ENCODE peak calls at places on chromosomes 16 and 17, in four cellular contexts. M is WTC11, I is HepG2, G is HEK293T. S is an unnamed sample.

GRCh38 chr16:75239463-75240122 is 11.8 kb downstream of the BCAR1 start:
- DNase-seq in M (no peak), G (no peak), I (no peak), S (no peak)

GRCh38 chr17:30921544-30922196 is at the start of gene ADAP2:
- DNase-seq in I (no peak), G (peak; percentile 46), M (peak; percentile 68), S (peak; percentile 69)

GRCh38 chr17:31467502-31468256 is 76.2 kb downstream of the RAB11FIP4 start:
- DNase-seq in I (peak; percentile 91), M (peak; percentile 34), G (no peak), S (no peak)

GRCh38 chr17:29584452-29585079 is 4.9 kb downstream of the GIT1 start:
- DNase-seq in M (no peak), I (no peak), G (no peak), S (no peak)

GRCh38 chr17:79827179-79827578 is 12.1 kb downstream of the CBX4 start:
- DNase-seq in G (no peak), M (no peak), I (no peak), S (no peak)

GRCh38 chr17:16001498-16001897 is 1.9 kb downstream of the TTC19 start:
- DNase-seq in M (no peak), G (no peak), I (no peak), S (no peak)

GRCh38 chr16:85302018-85302847 is 190.0 kb upstream of the CIBAR2 start:
- DNase-seq in M (no peak), I (no peak), G (no peak), S (peak; percentile 96)

GRCh38 chr16:86353185-86353584 is 157.1 kb upstream of the FOXF1 start:
- DNase-seq in I (no peak), G (no peak), M (no peak), S (no peak)

GRCh38 chr17:76076765-76077581 is 2.0 kb upstream of the ZACN start:
- DNase-seq in I (no peak), M (peak; percentile 39), G (no peak), S (no peak)

DNA sequence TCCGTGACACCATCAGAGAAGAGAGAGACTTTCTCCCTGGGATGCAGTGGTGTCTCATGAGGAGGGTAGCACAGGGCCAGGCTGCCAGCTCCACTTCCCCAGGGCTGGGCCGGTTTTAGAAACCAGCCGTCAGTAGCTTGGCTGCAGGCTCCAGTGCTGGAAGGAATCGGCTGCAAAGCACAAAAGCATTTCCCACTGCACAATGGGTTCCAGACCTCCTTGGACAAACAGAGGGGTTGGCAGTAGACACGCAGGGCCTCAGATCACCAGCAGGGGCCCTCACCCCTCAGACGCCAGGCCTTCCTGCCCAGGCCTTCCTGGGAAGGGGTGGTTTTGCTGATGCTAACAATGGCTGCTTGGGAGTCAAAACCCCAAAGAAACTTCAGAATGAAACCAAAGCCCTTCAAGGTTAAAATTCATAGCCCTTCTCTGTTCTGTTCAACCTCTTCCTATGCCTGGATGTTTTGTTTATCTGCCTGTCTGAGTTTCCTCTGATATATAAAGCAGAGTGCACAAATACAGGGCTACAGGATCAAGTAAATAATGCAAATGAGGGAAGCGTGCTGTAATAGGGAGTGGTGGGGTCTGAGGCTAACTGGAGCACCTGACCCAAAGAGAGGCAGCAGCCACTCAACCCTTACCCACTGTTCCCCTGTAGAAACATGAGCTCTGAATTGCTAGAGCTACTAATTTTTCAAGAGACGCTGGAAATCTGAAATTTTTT is 26.2 kb downstream of the TEKT5 start:
- DNase-seq in M (peak; percentile 65), I (peak; percentile 64), G (peak; percentile 50), S (no peak)
- TF ChIP-seq ELF4 in M (no peak), I (no peak), G (no peak), S (no peak)

GRCh38 chr17:40515491-40516041 is 14.1 kb upstream of the TNS4 start:
- DNase-seq in I (no peak), M (no peak), G (no peak), S (no peak)

GRCh38 chr17:40516581-40517285 is 15.3 kb upstream of the TNS4 start:
- DNase-seq in M (no peak), G (no peak), I (peak; percentile 93), S (peak; percentile 88)

GRCh38 chr17:40517981-40518380 is 16.6 kb upstream of the TNS4 start:
- DNase-seq in G (no peak), M (no peak), I (no peak), S (no peak)

GRCh38 chr17:40518401-40519088 is 17.1 kb upstream of the TNS4 start:
- DNase-seq in M (no peak), I (no peak), G (no peak), S (no peak)

GRCh38 chr17:40517286-40517662 is 15.9 kb upstream of the TNS4 start:
- DNase-seq in M (no peak), G (no peak), I (no peak), S (no peak)
- TF ChIP-seq ELF4 in M (no peak), G (no peak), I (no peak), S (no peak)

DNA sequence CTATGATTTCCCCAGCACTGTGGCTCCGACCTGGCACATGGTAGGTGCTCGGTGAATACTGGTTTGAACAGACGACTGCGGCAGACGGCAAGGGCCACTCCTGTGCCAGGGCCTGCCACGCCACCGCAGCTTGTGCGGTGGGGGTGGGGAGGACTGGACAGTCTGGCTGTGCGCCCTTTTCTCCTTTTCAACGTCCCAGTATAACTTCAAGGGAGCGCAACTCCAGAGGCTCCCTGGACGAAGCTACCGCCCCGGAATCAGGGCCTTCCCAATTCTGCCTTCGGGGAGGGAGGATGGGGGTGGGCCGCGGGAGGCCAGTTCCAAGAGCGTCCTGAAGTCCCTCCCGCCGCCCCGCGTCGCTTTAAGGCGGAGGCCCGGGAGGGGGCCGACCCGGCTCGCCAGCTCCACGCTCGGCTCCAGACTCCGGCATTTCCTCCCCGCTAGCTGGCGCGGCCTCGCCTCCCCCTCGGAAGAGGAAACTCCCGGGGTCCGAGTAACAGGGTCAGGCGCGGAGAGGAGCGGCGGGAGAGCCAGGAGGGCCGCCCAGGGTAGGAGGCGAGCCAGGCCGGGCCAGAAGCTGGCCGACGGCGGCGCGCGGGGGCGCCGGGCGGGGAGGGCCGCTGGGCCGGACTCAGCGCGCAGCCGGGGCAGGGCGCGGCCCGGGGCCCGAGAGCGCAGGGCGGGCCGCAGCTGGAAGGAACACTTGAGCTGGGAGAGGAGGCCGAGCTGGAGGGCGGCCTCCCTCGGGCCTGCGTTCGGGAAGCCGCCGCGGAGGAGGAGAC is at the start of gene ITPRIPL2:
- DNase-seq in M (peak; percentile 58), I (peak; percentile 67), G (peak; percentile 73), S (peak; percentile 66)
- TF ChIP-seq ELF4 in M (no peak), I (peak; percentile 23), G (no peak), S (no peak)

GRCh38 chr17:81196505-81197408 is 26.0 kb downstream of the CEP131 start:
- DNase-seq in M (no peak), G (no peak), I (no peak), S (no peak)
- TF ChIP-seq ELF4 in M (no peak), G (no peak), I (no peak), S (no peak)

DNA sequence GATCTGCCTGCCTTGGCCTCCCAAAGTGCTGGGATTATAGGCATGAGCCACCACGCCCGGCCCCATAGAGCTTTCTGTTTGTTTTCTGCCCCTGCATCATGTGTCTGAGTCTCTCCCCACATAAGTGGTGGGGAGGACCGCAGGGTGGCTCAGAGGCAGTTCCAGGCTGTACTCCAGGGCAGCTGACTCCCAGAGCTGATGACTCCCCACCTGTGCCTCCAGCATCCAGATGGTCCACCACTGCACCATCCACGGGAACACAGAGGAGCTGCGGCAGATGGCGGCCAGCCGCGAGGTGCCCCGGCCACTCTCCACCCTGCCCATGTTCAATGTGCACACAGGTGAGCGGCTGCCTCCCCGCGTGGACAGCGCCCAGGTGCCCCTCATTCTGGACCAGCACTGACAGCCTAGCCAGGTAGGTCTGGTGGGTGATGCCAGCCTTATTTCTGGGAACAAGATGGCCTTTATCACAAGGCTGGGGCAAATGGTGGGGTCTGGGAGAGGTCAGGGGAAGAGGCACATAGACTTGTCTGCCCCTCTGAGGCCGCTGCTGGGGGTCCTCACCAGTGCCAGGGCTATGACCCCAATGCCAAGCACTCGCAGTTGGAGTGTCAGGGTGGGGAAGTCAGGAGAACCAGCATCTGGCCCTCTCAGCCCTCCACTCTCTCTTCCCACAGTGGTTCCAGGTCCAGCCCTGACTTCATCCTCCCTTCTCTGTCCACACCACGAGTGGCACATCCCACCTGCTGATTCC is 9.4 kb downstream of the SGCA start:
- DNase-seq in G (no peak), I (no peak), M (no peak), S (no peak)
- TF ChIP-seq ELF4 in G (no peak), I (no peak), M (no peak), S (no peak)

GRCh38 chr17:66506641-66507040 is 204.2 kb downstream of the PRKCA start:
- DNase-seq in M (no peak), I (no peak), G (no peak), S (no peak)

GRCh38 chr17:66507982-66508760 is 205.8 kb downstream of the PRKCA start:
- DNase-seq in G (no peak), M (no peak), I (no peak), S (peak; percentile 56)

GRCh38 chr17:66508896-66509843 is 206.8 kb downstream of the PRKCA start:
- DNase-seq in G (no peak), M (no peak), I (no peak), S (peak; percentile 66)

GRCh38 chr17:66509913-66510312 is 207.5 kb downstream of the PRKCA start:
- DNase-seq in M (no peak), G (no peak), I (no peak), S (no peak)

GRCh38 chr17:66507103-66507923 is 204.9 kb downstream of the PRKCA start:
- DNase-seq in G (no peak), M (no peak), I (peak; percentile 39), S (peak; percentile 62)
- TF ChIP-seq ELF4 in G (no peak), M (no peak), I (no peak), S (no peak)

DNA sequence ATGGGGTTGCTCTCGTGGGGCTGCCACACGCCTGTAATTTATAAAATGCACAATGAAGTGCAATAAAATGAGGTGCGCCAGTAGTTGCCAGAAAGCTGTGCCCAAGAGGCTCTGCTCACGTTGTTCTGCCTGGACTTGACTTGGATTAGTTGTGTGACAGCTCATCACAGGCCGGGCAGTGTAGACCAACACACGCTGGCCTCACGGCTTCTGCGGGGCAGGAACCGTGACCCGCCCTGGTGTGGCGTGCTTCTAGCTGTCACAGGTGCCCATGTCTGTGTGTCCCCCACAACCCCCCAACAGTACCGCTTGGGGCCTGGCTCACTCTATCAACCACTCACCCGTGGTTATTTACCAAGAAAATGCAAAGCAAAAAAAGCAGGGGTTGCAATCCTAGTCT is 112.2 kb upstream of the ZNF750 start:
- DNase-seq in G (no peak), I (no peak), M (no peak), S (no peak)
- TF ChIP-seq ELF4 in G (no peak), I (no peak), M (no peak), S (no peak)

GRCh38 chr16:1941924-1942809 is 832 bp downstream of the MSRB1 start:
- DNase-seq in G (no peak), M (no peak), I (no peak), S (peak; percentile 38)
- TF ChIP-seq ELF4 in G (no peak), M (no peak), I (no peak), S (no peak)